ENCODE peak calls at places on chromosomes 3 and 15, in four cellular contexts. C is A172, R is PC-3, T is amniotic stem cell. P is an unnamed sample.

GRCh38 chr3:35777563-35777962 is 138.2 kb downstream of the ARPP21 start:
- DNase-seq in T (no peak), R (no peak), C (no peak), P (no peak)

GRCh38 chr3:197298858-197299854 is 744 bp upstream of the DLG1 start:
- DNase-seq in C (peak), T (no peak), R (peak), P (no peak)

GRCh38 chr3:46959169-46959515 is 17.4 kb downstream of the CCDC12 start:
- DNase-seq in C (no peak), R (no peak), T (no peak), P (no peak)

GRCh38 chr3:169914321-169914720 is 2.9 kb downstream of the SAMD7 start:
- DNase-seq in T (peak), C (peak), R (peak), P (peak)

GRCh38 chr3:81395739-81396138 is 365.7 kb downstream of the GBE1 start:
- DNase-seq in C (no peak), T (no peak), R (no peak), P (no peak)

GRCh38 chr15:44545934-44546802 is 9.2 kb downstream of the EIF3J start:
- DNase-seq in T (peak), R (peak), C (peak), P (no peak)

GRCh38 chr3:114103181-114103580 is 46.6 kb downstream of the QTRT2 start:
- DNase-seq in C (no peak), R (no peak), T (no peak), P (no peak)

GRCh38 chr3:49873623-49874022 is 3.9 kb upstream of the CAMKV start:
- DNase-seq in R (no peak), T (no peak), C (no peak), P (no peak)

GRCh38 chr15:60910202-60910601 is 318.9 kb downstream of the RORA start:
- DNase-seq in C (no peak), T (no peak), R (no peak), P (no peak)

GRCh38 chr3:72745146-72745976 is 102.9 kb downstream of the SHQ1 start:
- DNase-seq in T (no peak), C (peak), R (peak), P (no peak)

GRCh38 chr3:78221796-78222195 is 1181.9 kb downstream of the ROBO2 start:
- DNase-seq in R (peak), C (no peak), T (no peak), P (no peak)

GRCh38 chr15:47673343-47673761 is 44.0 kb upstream of the SEMA6D start:
- DNase-seq in R (no peak), C (no peak), T (no peak), P (no peak)

GRCh38 chr15:95129589-95129988 is 898.2 kb downstream of the MCTP2 start:
- DNase-seq in T (no peak), C (no peak), R (no peak), P (peak)

GRCh38 chr3:187662848-187663407 is 7.3 kb downstream of the SST start:
- DNase-seq in R (no peak), T (no peak), C (no peak), P (no peak)

GRCh38 chr3:109241459-109241858 is 74.9 kb downstream of the DPPA2 start:
- DNase-seq in T (no peak), C (no peak), R (no peak), P (no peak)

GRCh38 chr3:138187296-138188012 is at the start of gene ARMC8:
- DNase-seq in T (peak), R (peak), C (peak), P (peak)